ENCODE peak calls at places on chromosome 6, in eight cellular contexts. One of them, this sample, is unnamed.

GRCh38 chr6:49698538-49699205 is 14.7 kb downstream of the CRISP2 start:
- DNase-seq in AG08396: no peak
- DNase-seq in stimulated activated CD8-positive, alpha-beta memory T cell treated with anti-CD3 and anti-CD28 coated beads, Interleukin-2, amount 100 ng/mL, for 1 hour: no peak
- DNase-seq in activated CD4-positive, alpha-beta T cell treated with anti-CD3 and anti-CD28 coated beads, Interleukin-2, amount 10 ng/mL, durations not matched to agents 7 days and 5 days: no peak
- DNase-seq in Right ventricle myocardium superior: no peak
- DNase-seq in HT1080: no peak
- DNase-seq in SW 1271: no peak
- DNase-seq in sciatic nerve: no peak
- DNase-seq in this sample: no peak

GRCh38 chr6:90167514-90168379 is 128.9 kb downstream of the BACH2 start:
- DNase-seq in AG08396: no peak
- DNase-seq in stimulated activated CD8-positive, alpha-beta memory T cell treated with anti-CD3 and anti-CD28 coated beads, Interleukin-2, amount 100 ng/mL, for 1 hour: no peak
- DNase-seq in activated CD4-positive, alpha-beta T cell treated with anti-CD3 and anti-CD28 coated beads, Interleukin-2, amount 10 ng/mL, durations not matched to agents 7 days and 5 days: no peak
- DNase-seq in Right ventricle myocardium superior: no peak
- DNase-seq in HT1080: no peak
- DNase-seq in SW 1271: no peak
- DNase-seq in sciatic nerve: no peak
- DNase-seq in this sample: no peak

GRCh38 chr6:31719001-31719400 is 2.5 kb downstream of the LY6G6C start:
- DNase-seq in AG08396: no peak
- DNase-seq in stimulated activated CD8-positive, alpha-beta memory T cell treated with anti-CD3 and anti-CD28 coated beads, Interleukin-2, amount 100 ng/mL, for 1 hour: no peak
- DNase-seq in activated CD4-positive, alpha-beta T cell treated with anti-CD3 and anti-CD28 coated beads, Interleukin-2, amount 10 ng/mL, durations not matched to agents 7 days and 5 days: no peak
- DNase-seq in Right ventricle myocardium superior: no peak
- DNase-seq in HT1080: no peak
- DNase-seq in SW 1271: no peak
- DNase-seq in sciatic nerve: no peak
- DNase-seq in this sample: no peak

GRCh38 chr6:152232494-152233151 is 404.5 kb downstream of the SYNE1 start:
- DNase-seq in AG08396: no peak
- DNase-seq in stimulated activated CD8-positive, alpha-beta memory T cell treated with anti-CD3 and anti-CD28 coated beads, Interleukin-2, amount 100 ng/mL, for 1 hour: no peak
- DNase-seq in activated CD4-positive, alpha-beta T cell treated with anti-CD3 and anti-CD28 coated beads, Interleukin-2, amount 10 ng/mL, durations not matched to agents 7 days and 5 days: peak
- DNase-seq in Right ventricle myocardium superior: peak
- DNase-seq in HT1080: no peak
- DNase-seq in SW 1271: no peak
- DNase-seq in sciatic nerve: no peak
- DNase-seq in this sample: no peak

GRCh38 chr6:56549014-56549413 is 93.7 kb downstream of the DST start:
- DNase-seq in AG08396: no peak
- DNase-seq in stimulated activated CD8-positive, alpha-beta memory T cell treated with anti-CD3 and anti-CD28 coated beads, Interleukin-2, amount 100 ng/mL, for 1 hour: no peak
- DNase-seq in activated CD4-positive, alpha-beta T cell treated with anti-CD3 and anti-CD28 coated beads, Interleukin-2, amount 10 ng/mL, durations not matched to agents 7 days and 5 days: no peak
- DNase-seq in Right ventricle myocardium superior: no peak
- DNase-seq in HT1080: no peak
- DNase-seq in SW 1271: no peak
- DNase-seq in sciatic nerve: no peak
- DNase-seq in this sample: no peak

GRCh38 chr6:138987299-138987642 is 782 bp downstream of the REPS1 start:
- DNase-seq in AG08396: no peak
- DNase-seq in stimulated activated CD8-positive, alpha-beta memory T cell treated with anti-CD3 and anti-CD28 coated beads, Interleukin-2, amount 100 ng/mL, for 1 hour: no peak
- DNase-seq in activated CD4-positive, alpha-beta T cell treated with anti-CD3 and anti-CD28 coated beads, Interleukin-2, amount 10 ng/mL, durations not matched to agents 7 days and 5 days: no peak
- DNase-seq in Right ventricle myocardium superior: peak
- DNase-seq in HT1080: no peak
- DNase-seq in SW 1271: no peak
- DNase-seq in sciatic nerve: peak
- DNase-seq in this sample: peak

GRCh38 chr6:12545837-12546658 is 170.5 kb upstream of the PHACTR1 start:
- DNase-seq in AG08396: peak
- DNase-seq in stimulated activated CD8-positive, alpha-beta memory T cell treated with anti-CD3 and anti-CD28 coated beads, Interleukin-2, amount 100 ng/mL, for 1 hour: no peak
- DNase-seq in activated CD4-positive, alpha-beta T cell treated with anti-CD3 and anti-CD28 coated beads, Interleukin-2, amount 10 ng/mL, durations not matched to agents 7 days and 5 days: no peak
- DNase-seq in Right ventricle myocardium superior: no peak
- DNase-seq in HT1080: peak
- DNase-seq in SW 1271: peak
- DNase-seq in sciatic nerve: no peak
- DNase-seq in this sample: no peak

GRCh38 chr6:70669133-70669532 is 1.4 kb downstream of the SMAP1 start:
- DNase-seq in AG08396: no peak
- DNase-seq in stimulated activated CD8-positive, alpha-beta memory T cell treated with anti-CD3 and anti-CD28 coated beads, Interleukin-2, amount 100 ng/mL, for 1 hour: no peak
- DNase-seq in activated CD4-positive, alpha-beta T cell treated with anti-CD3 and anti-CD28 coated beads, Interleukin-2, amount 10 ng/mL, durations not matched to agents 7 days and 5 days: no peak
- DNase-seq in Right ventricle myocardium superior: no peak
- DNase-seq in HT1080: no peak
- DNase-seq in SW 1271: no peak
- DNase-seq in sciatic nerve: no peak
- DNase-seq in this sample: no peak

GRCh38 chr6:7785243-7785941 is 59.5 kb downstream of the BMP6 start:
- DNase-seq in AG08396: no peak
- DNase-seq in stimulated activated CD8-positive, alpha-beta memory T cell treated with anti-CD3 and anti-CD28 coated beads, Interleukin-2, amount 100 ng/mL, for 1 hour: no peak
- DNase-seq in activated CD4-positive, alpha-beta T cell treated with anti-CD3 and anti-CD28 coated beads, Interleukin-2, amount 10 ng/mL, durations not matched to agents 7 days and 5 days: no peak
- DNase-seq in Right ventricle myocardium superior: no peak
- DNase-seq in HT1080: no peak
- DNase-seq in SW 1271: no peak
- DNase-seq in sciatic nerve: no peak
- DNase-seq in this sample: no peak

GRCh38 chr6:49915035-49915434 is 48.7 kb upstream of the CRISP1 start:
- DNase-seq in AG08396: no peak
- DNase-seq in stimulated activated CD8-positive, alpha-beta memory T cell treated with anti-CD3 and anti-CD28 coated beads, Interleukin-2, amount 100 ng/mL, for 1 hour: no peak
- DNase-seq in activated CD4-positive, alpha-beta T cell treated with anti-CD3 and anti-CD28 coated beads, Interleukin-2, amount 10 ng/mL, durations not matched to agents 7 days and 5 days: no peak
- DNase-seq in Right ventricle myocardium superior: peak
- DNase-seq in HT1080: no peak
- DNase-seq in SW 1271: no peak
- DNase-seq in sciatic nerve: no peak
- DNase-seq in this sample: no peak

GRCh38 chr6:167687035-167687720 is 139.5 kb upstream of the AFDN start:
- DNase-seq in AG08396: no peak
- DNase-seq in stimulated activated CD8-positive, alpha-beta memory T cell treated with anti-CD3 and anti-CD28 coated beads, Interleukin-2, amount 100 ng/mL, for 1 hour: no peak
- DNase-seq in activated CD4-positive, alpha-beta T cell treated with anti-CD3 and anti-CD28 coated beads, Interleukin-2, amount 10 ng/mL, durations not matched to agents 7 days and 5 days: no peak
- DNase-seq in Right ventricle myocardium superior: no peak
- DNase-seq in HT1080: no peak
- DNase-seq in SW 1271: no peak
- DNase-seq in sciatic nerve: no peak
- DNase-seq in this sample: no peak

GRCh38 chr6:82571431-82571830 is 207.8 kb downstream of the TPBG start:
- DNase-seq in AG08396: no peak
- DNase-seq in stimulated activated CD8-positive, alpha-beta memory T cell treated with anti-CD3 and anti-CD28 coated beads, Interleukin-2, amount 100 ng/mL, for 1 hour: no peak
- DNase-seq in activated CD4-positive, alpha-beta T cell treated with anti-CD3 and anti-CD28 coated beads, Interleukin-2, amount 10 ng/mL, durations not matched to agents 7 days and 5 days: no peak
- DNase-seq in Right ventricle myocardium superior: no peak
- DNase-seq in HT1080: no peak
- DNase-seq in SW 1271: no peak
- DNase-seq in sciatic nerve: no peak
- DNase-seq in this sample: no peak